ENCODE peak calls at places on chromosomes 1 and 21, in nine cellular contexts. C is KBM-7; B is stimulated activated naive CD8-positive, alpha-beta T cell treated with anti-CD3 and anti-CD28 coated beads, Interleukin-15, Interleukin-2, amounts not matched to agents 100 U/mL and 50 U/mL, for 24 hours; D is NCI-H187 treated with DMSO at 0.1 percent for 48 hours; Y is HEK293T; A is left ventricle myocardium inferior; V is H9; P is endodermal cell; M is cerebellar cortex. W is an unnamed sample.

GRCh38 chr1:232982238-232982944 is 32.0 kb downstream of the NTPCR start:
- DNase-seq in D (no peak), P (no peak), Y (no peak), A (no peak), B (no peak), M (no peak), C (no peak), V (no peak), W (no peak)

GRCh38 chr1:9229549-9229948 is 5.0 kb upstream of the H6PD start:
- DNase-seq in V (no peak), D (no peak), M (no peak), P (no peak), A (no peak), C (no peak), Y (no peak), B (no peak), W (no peak)

GRCh38 chr1:72284084-72284397 is 1.7 kb upstream of the NEGR1 start:
- DNase-seq in Y (no peak), V (peak), P (no peak), M (no peak), C (no peak), B (no peak), A (no peak), D (peak), W (no peak)

GRCh38 chr21:44011123-44011773 is 861 bp upstream of the TRAPPC10 start:
- DNase-seq in C (no peak), Y (no peak), M (no peak), A (peak), V (peak), B (no peak), D (no peak), P (peak), W (no peak)

GRCh38 chr1:200290010-200290685 is 119.7 kb downstream of the ZNF281 start:
- DNase-seq in M (no peak), P (peak), A (no peak), B (no peak), V (peak), C (no peak), D (no peak), Y (peak), W (no peak)

GRCh38 chr1:23273450-23274133 is 56.3 kb upstream of the HTR1D start:
- DNase-seq in M (no peak), D (no peak), P (no peak), Y (no peak), A (no peak), V (no peak), C (no peak), B (no peak), W (no peak)

GRCh38 chr1:42364542-42364941 is 16.1 kb upstream of the RIMKLA start:
- DNase-seq in D (no peak), Y (no peak), B (no peak), C (no peak), P (no peak), M (no peak), A (no peak), V (no peak), W (no peak)

GRCh38 chr1:183194527-183195145 is 8.6 kb downstream of the LAMC2 start:
- DNase-seq in P (no peak), C (peak), D (no peak), V (no peak), B (no peak), A (no peak), Y (no peak), M (no peak), W (no peak)

GRCh38 chr1:36476945-36477344 is 5.8 kb downstream of the CSF3R start:
- DNase-seq in Y (no peak), M (no peak), P (no peak), D (no peak), B (no peak), A (no peak), V (no peak), C (no peak), W (no peak)

GRCh38 chr1:31926846-31927660 is 11.1 kb downstream of the PTP4A2 start:
- DNase-seq in A (no peak), B (no peak), P (no peak), Y (no peak), D (peak), M (no peak), V (no peak), C (no peak), W (no peak)

GRCh38 chr21:43302769-43303168 is 124.2 kb downstream of the SIK1 start:
- DNase-seq in Y (no peak), M (no peak), A (peak), D (no peak), V (no peak), C (no peak), P (no peak), B (no peak), W (peak)